ENCODE peak calls at places on chromosome 5, in five cellular contexts. One of them, this sample, is unnamed.

GRCh38 chr5:138177936-138178515 is 404 bp downstream of the BRD8 start:
- DNase-seq in GM23338: peak; percentile 65
- DNase-seq in mesenchymal stem cell: peak; percentile 52
- DNase-seq in GM23248: peak; percentile 68
- DNase-seq in fibroblast of lung: peak; percentile 43
- DNase-seq in this sample: no peak

GRCh38 chr5:142107729-142108431 is 699 bp upstream of the NDFIP1 start:
- DNase-seq in GM23338: no peak
- DNase-seq in mesenchymal stem cell: no peak
- DNase-seq in GM23248: no peak
- DNase-seq in fibroblast of lung: no peak
- DNase-seq in this sample: no peak

GRCh38 chr5:101429241-101429640 is 526.2 kb upstream of the ST8SIA4 start:
- DNase-seq in GM23338: no peak
- DNase-seq in mesenchymal stem cell: no peak
- DNase-seq in GM23248: peak; percentile 75
- DNase-seq in fibroblast of lung: peak; percentile 29
- DNase-seq in this sample: peak; percentile 74

GRCh38 chr5:157563373-157564148 is 12.0 kb downstream of the ADAM19 start:
- DNase-seq in GM23338: no peak
- DNase-seq in mesenchymal stem cell: peak; percentile 62
- DNase-seq in GM23248: peak; percentile 83
- DNase-seq in fibroblast of lung: peak; percentile 87
- DNase-seq in this sample: peak; percentile 98

GRCh38 chr5:38424237-38425080 is 132.0 kb downstream of the LIFR start:
- DNase-seq in GM23338: no peak
- DNase-seq in mesenchymal stem cell: peak; percentile 39
- DNase-seq in GM23248: no peak
- DNase-seq in fibroblast of lung: no peak
- DNase-seq in this sample: no peak

GRCh38 chr5:40680741-40681350 is 1.1 kb downstream of the PTGER4 start:
- DNase-seq in GM23338: peak; percentile 42
- DNase-seq in mesenchymal stem cell: peak; percentile 46
- DNase-seq in GM23248: no peak
- DNase-seq in fibroblast of lung: peak; percentile 61
- DNase-seq in this sample: no peak

GRCh38 chr5:119451561-119451960 is 736 bp upstream of the HSD17B4 start:
- DNase-seq in GM23338: peak; percentile 57
- DNase-seq in mesenchymal stem cell: no peak
- DNase-seq in GM23248: no peak
- DNase-seq in fibroblast of lung: no peak
- DNase-seq in this sample: no peak

GRCh38 chr5:180823938-180824629 is 21.5 kb upstream of the MGAT1 start:
- DNase-seq in GM23338: no peak
- DNase-seq in mesenchymal stem cell: no peak
- DNase-seq in GM23248: no peak
- DNase-seq in fibroblast of lung: no peak
- DNase-seq in this sample: no peak

GRCh38 chr5:144189800-144190429 is 19.2 kb downstream of the KCTD16 start:
- DNase-seq in GM23338: no peak
- DNase-seq in mesenchymal stem cell: peak; percentile 94
- DNase-seq in GM23248: peak; percentile 84
- DNase-seq in fibroblast of lung: peak; percentile 47
- DNase-seq in this sample: peak; percentile 94

GRCh38 chr5:167352801-167353200 is 938.6 kb upstream of the WWC1 start:
- DNase-seq in GM23338: no peak
- DNase-seq in mesenchymal stem cell: no peak
- DNase-seq in GM23248: no peak
- DNase-seq in fibroblast of lung: peak; percentile 14
- DNase-seq in this sample: no peak

GRCh38 chr5:175797521-175798038 is 73.8 kb upstream of the CPLX2 start:
- DNase-seq in GM23338: peak; percentile 80
- DNase-seq in mesenchymal stem cell: no peak
- DNase-seq in GM23248: no peak
- DNase-seq in fibroblast of lung: no peak
- DNase-seq in this sample: no peak
- H3K4me3 ChIP-seq in GM23338: peak overlapping the region; percentile 86
- H3K4me3 ChIP-seq in mesenchymal stem cell: no peak overlapping the region
- H3K4me3 ChIP-seq in GM23248: no peak overlapping the region
- H3K4me3 ChIP-seq in fibroblast of lung: no peak overlapping the region
- H3K4me3 ChIP-seq in this sample: no peak overlapping the region

GRCh38 chr5:178547052-178547666 is 43.0 kb downstream of the COL23A1 start:
- DNase-seq in GM23338: no peak
- DNase-seq in mesenchymal stem cell: no peak
- DNase-seq in GM23248: no peak
- DNase-seq in fibroblast of lung: no peak
- DNase-seq in this sample: no peak

GRCh38 chr5:178548751-178549150 is 41.4 kb downstream of the COL23A1 start:
- DNase-seq in GM23338: no peak
- DNase-seq in mesenchymal stem cell: no peak
- DNase-seq in GM23248: no peak
- DNase-seq in fibroblast of lung: no peak
- DNase-seq in this sample: no peak

GRCh38 chr5:178546675-178547033 is 43.5 kb downstream of the COL23A1 start:
- DNase-seq in GM23338: no peak
- DNase-seq in mesenchymal stem cell: no peak
- DNase-seq in GM23248: no peak
- DNase-seq in fibroblast of lung: no peak
- DNase-seq in this sample: no peak

GRCh38 chr5:178545941-178546674 is 44.1 kb downstream of the COL23A1 start:
- DNase-seq in GM23338: no peak
- DNase-seq in mesenchymal stem cell: no peak
- DNase-seq in GM23248: no peak
- DNase-seq in fibroblast of lung: no peak
- DNase-seq in this sample: no peak

GRCh38 chr5:178547753-178548415 is 42.3 kb downstream of the COL23A1 start:
- DNase-seq in GM23338: no peak
- DNase-seq in mesenchymal stem cell: no peak
- DNase-seq in GM23248: peak; percentile 16
- DNase-seq in fibroblast of lung: no peak
- DNase-seq in this sample: no peak
- H2AFZ ChIP-seq in GM23338: no peak overlapping the region
- H2AFZ ChIP-seq in mesenchymal stem cell: no peak overlapping the region
- H2AFZ ChIP-seq in GM23248: no peak overlapping the region
- H2AFZ ChIP-seq in fibroblast of lung: no peak overlapping the region
- H2AFZ ChIP-seq in this sample: no peak overlapping the region

GRCh38 chr5:132829742-132830435 is 558 bp downstream of the SHROOM1 start:
- DNase-seq in GM23338: peak; percentile 85
- DNase-seq in mesenchymal stem cell: peak; percentile 71
- DNase-seq in GM23248: peak; percentile 90
- DNase-seq in fibroblast of lung: peak; percentile 64
- DNase-seq in this sample: peak; percentile 35
- H3K4me3 ChIP-seq in GM23338: peak overlapping the region; percentile 73
- H3K4me3 ChIP-seq in mesenchymal stem cell: peak overlapping the region; percentile 78
- H3K4me3 ChIP-seq in GM23248: peak overlapping the region; percentile 76
- H3K4me3 ChIP-seq in fibroblast of lung: peak overlapping the region; percentile 65
- H3K4me3 ChIP-seq in this sample: peak overlapping the region; percentile 66

GRCh38 chr5:173051746-173052145 is 4.4 kb upstream of the CREBRF start:
- DNase-seq in GM23338: no peak
- DNase-seq in mesenchymal stem cell: peak; percentile 40
- DNase-seq in GM23248: peak; percentile 57
- DNase-seq in fibroblast of lung: peak; percentile 70
- DNase-seq in this sample: peak; percentile 27

GRCh38 chr5:173047838-173048105 is 8.4 kb upstream of the CREBRF start:
- DNase-seq in GM23338: peak; percentile 35
- DNase-seq in mesenchymal stem cell: no peak
- DNase-seq in GM23248: no peak
- DNase-seq in fibroblast of lung: no peak
- DNase-seq in this sample: no peak

GRCh38 chr5:173053041-173053440 is 3.1 kb upstream of the CREBRF start:
- DNase-seq in GM23338: no peak
- DNase-seq in mesenchymal stem cell: no peak
- DNase-seq in GM23248: no peak
- DNase-seq in fibroblast of lung: no peak
- DNase-seq in this sample: no peak

GRCh38 chr5:173055042-173055721 is 970 bp upstream of the CREBRF start:
- DNase-seq in GM23338: no peak
- DNase-seq in mesenchymal stem cell: no peak
- DNase-seq in GM23248: no peak
- DNase-seq in fibroblast of lung: no peak
- DNase-seq in this sample: no peak

DNA sequence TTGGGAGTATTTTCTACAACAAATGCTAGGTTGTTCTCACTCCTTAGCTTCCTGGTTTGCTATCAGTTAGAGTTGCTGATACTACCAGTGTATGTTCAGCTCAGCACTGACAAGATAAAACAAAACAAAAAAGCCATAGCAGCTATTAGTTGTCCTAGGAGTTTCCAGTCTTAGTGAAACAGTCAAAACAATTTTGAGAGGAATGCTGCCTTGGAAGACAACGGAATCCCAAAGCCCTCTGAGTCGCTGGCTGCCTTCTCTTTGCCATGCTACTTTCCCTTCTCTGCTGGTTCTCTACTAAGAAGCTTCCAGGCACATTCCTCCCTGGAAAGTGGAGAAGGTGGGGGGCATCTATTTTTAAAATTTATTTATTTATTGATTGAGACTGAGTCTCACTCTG is 5.4 kb upstream of the CREBRF start:
- DNase-seq in GM23338: no peak
- DNase-seq in mesenchymal stem cell: peak; percentile 25
- DNase-seq in GM23248: peak; percentile 52
- DNase-seq in fibroblast of lung: no peak
- DNase-seq in this sample: no peak
- H2AFZ ChIP-seq in GM23338: no peak overlapping the region
- H2AFZ ChIP-seq in mesenchymal stem cell: no peak overlapping the region
- H2AFZ ChIP-seq in GM23248: peak overlapping the region; percentile 66
- H2AFZ ChIP-seq in fibroblast of lung: peak overlapping the region; percentile 0
- H2AFZ ChIP-seq in this sample: no peak overlapping the region

GRCh38 chr5:76365558-76365957 is 37.5 kb upstream of the IQGAP2 start:
- DNase-seq in GM23338: no peak
- DNase-seq in mesenchymal stem cell: no peak
- DNase-seq in GM23248: no peak
- DNase-seq in fibroblast of lung: no peak
- DNase-seq in this sample: no peak

GRCh38 chr5:76367623-76368366 is 35.3 kb upstream of the IQGAP2 start:
- DNase-seq in GM23338: no peak
- DNase-seq in mesenchymal stem cell: peak; percentile 54
- DNase-seq in GM23248: peak; percentile 18
- DNase-seq in fibroblast of lung: no peak
- DNase-seq in this sample: peak; percentile 11

GRCh38 chr5:76368941-76369340 is 34.1 kb upstream of the IQGAP2 start:
- DNase-seq in GM23338: no peak
- DNase-seq in mesenchymal stem cell: no peak
- DNase-seq in GM23248: no peak
- DNase-seq in fibroblast of lung: no peak
- DNase-seq in this sample: no peak

GRCh38 chr5:76363385-76364261 is 39.5 kb upstream of the IQGAP2 start:
- DNase-seq in GM23338: no peak
- DNase-seq in mesenchymal stem cell: no peak
- DNase-seq in GM23248: no peak
- DNase-seq in fibroblast of lung: peak; percentile 17
- DNase-seq in this sample: no peak
- H3K4me3 ChIP-seq in GM23338: no peak overlapping the region
- H3K4me3 ChIP-seq in mesenchymal stem cell: no peak overlapping the region
- H3K4me3 ChIP-seq in GM23248: no peak overlapping the region
- H3K4me3 ChIP-seq in fibroblast of lung: no peak overlapping the region
- H3K4me3 ChIP-seq in this sample: no peak overlapping the region